ENCODE peak calls at places on chromosomes 11 and 22, in nine cellular contexts. F is prostate gland, Y is GM12891, G is thyroid gland, O is endothelial cell of umbilical vein, K is Peyer's patch, V is sigmoid colon, N is NB4, M is uterus. C is an unnamed sample.

GRCh38 chr22:39242389-39242808 is 2.4 kb downstream of the PDGFB start:
- DNase-seq in F (no peak), Y (no peak), G (peak), O (no peak), K (no peak), V (no peak), N (no peak), M (no peak), C (no peak)

GRCh38 chr11:77171885-77172665 is 44.0 kb downstream of the MYO7A start:
- DNase-seq in F (no peak), Y (no peak), G (no peak), O (no peak), K (no peak), V (no peak), N (no peak), M (no peak), C (no peak)

GRCh38 chr11:102763440-102763839 is 17.0 kb downstream of the MMP10 start:
- DNase-seq in F (no peak), Y (no peak), G (no peak), O (peak), K (no peak), V (no peak), N (no peak), M (no peak), C (no peak)

GRCh38 chr22:17920145-17920605 is 104.2 kb downstream of the MICAL3 start:
- DNase-seq in F (peak), Y (no peak), G (peak), O (peak), K (no peak), V (no peak), N (no peak), M (no peak), C (peak)

GRCh38 chr22:24165673-24166072 is 15.6 kb upstream of the SUSD2 start:
- DNase-seq in F (no peak), Y (no peak), G (no peak), O (no peak), K (no peak), V (no peak), N (no peak), M (no peak), C (no peak)

GRCh38 chr22:32905400-32905799 is 103.9 kb downstream of the TIMP3 start:
- DNase-seq in F (no peak), Y (no peak), G (peak), O (no peak), K (no peak), V (peak), N (no peak), M (no peak), C (peak)

GRCh38 chr11:124405611-124406010 is 6.8 kb upstream of the OR8B3 start:
- DNase-seq in F (no peak), Y (no peak), G (no peak), O (peak), K (no peak), V (no peak), N (no peak), M (no peak), C (no peak)

GRCh38 chr11:115215694-115216615 is 288.3 kb downstream of the CADM1 start:
- DNase-seq in F (no peak), Y (no peak), G (no peak), O (no peak), K (no peak), V (no peak), N (peak), M (no peak), C (peak)

GRCh38 chr22:30429887-30430286 is 4.3 kb downstream of the MTFP1 start:
- DNase-seq in F (no peak), Y (no peak), G (no peak), O (no peak), K (no peak), V (no peak), N (no peak), M (no peak), C (no peak)

GRCh38 chr11:111923351-111923788 is 4.7 kb downstream of the C11orf52 start:
- DNase-seq in F (no peak), Y (no peak), G (no peak), O (peak), K (no peak), V (peak), N (no peak), M (no peak), C (no peak)

GRCh38 chr22:17912942-17913704 is 111.2 kb downstream of the MICAL3 start:
- DNase-seq in F (no peak), Y (no peak), G (no peak), O (no peak), K (no peak), V (peak), N (no peak), M (no peak), C (no peak)

GRCh38 chr22:38271927-38272372 is 860 bp downstream of the TMEM184B start:
- DNase-seq in F (peak), Y (no peak), G (peak), O (no peak), K (peak), V (no peak), N (no peak), M (no peak), C (no peak)

GRCh38 chr11:101390539-101390938 is 193.3 kb downstream of the TRPC6 start:
- DNase-seq in F (no peak), Y (no peak), G (no peak), O (no peak), K (no peak), V (no peak), N (peak), M (no peak), C (no peak)

GRCh38 chr11:6488342-6488741 is 7.0 kb downstream of the TIMM10B start:
- DNase-seq in F (no peak), Y (no peak), G (no peak), O (no peak), K (no peak), V (no peak), N (no peak), M (no peak), C (no peak)

GRCh38 chr11:125777309-125777708 is 1.3 kb downstream of the PATE2 start:
- DNase-seq in F (no peak), Y (no peak), G (no peak), O (peak), K (no peak), V (no peak), N (no peak), M (no peak), C (no peak)

GRCh38 chr11:889261-889660 is 21.3 kb downstream of the CHID1 start:
- DNase-seq in F (no peak), Y (no peak), G (no peak), O (no peak), K (no peak), V (no peak), N (no peak), M (no peak), C (no peak)

GRCh38 chr11:115682901-115683300 is 178.7 kb upstream of the CADM1 start:
- DNase-seq in F (no peak), Y (no peak), G (no peak), O (no peak), K (no peak), V (no peak), N (no peak), M (no peak), C (no peak)

GRCh38 chr11:2094354-2095197 is 44.6 kb downstream of the IGF2 start:
- DNase-seq in F (no peak), Y (no peak), G (no peak), O (no peak), K (no peak), V (peak), N (no peak), M (no peak), C (no peak)

GRCh38 chr22:44196241-44196640 is 15.5 kb downstream of the PARVG start:
- DNase-seq in F (no peak), Y (no peak), G (no peak), O (no peak), K (no peak), V (peak), N (no peak), M (no peak), C (no peak)

GRCh38 chr22:29702025-29702930 is 17.5 kb upstream of the CABP7 start:
- DNase-seq in F (no peak), Y (no peak), G (peak), O (no peak), K (no peak), V (no peak), N (no peak), M (no peak), C (peak)

GRCh38 chr11:75100314-75100713 is 3.6 kb upstream of the OR2AT4 start:
- DNase-seq in F (no peak), Y (peak), G (no peak), O (no peak), K (no peak), V (no peak), N (peak), M (no peak), C (peak)

GRCh38 chr11:73271936-73272679 is at the start of gene P2RY6:
- DNase-seq in F (no peak), Y (no peak), G (no peak), O (no peak), K (no peak), V (peak), N (peak), M (no peak), C (no peak)

GRCh38 chr11:6406370-6406769 is 12.5 kb downstream of the APBB1 start:
- DNase-seq in F (no peak), Y (no peak), G (no peak), O (no peak), K (no peak), V (no peak), N (no peak), M (no peak), C (no peak)

GRCh38 chr11:113874096-113874919 is 1.1 kb downstream of the USP28 start:
- DNase-seq in F (no peak), Y (peak), G (no peak), O (no peak), K (no peak), V (no peak), N (peak), M (no peak), C (peak)

GRCh38 chr22:41909290-41910049 is 5.4 kb downstream of the SHISA8 start:
- DNase-seq in F (no peak), Y (no peak), G (no peak), O (no peak), K (peak), V (no peak), N (no peak), M (no peak), C (no peak)

GRCh38 chr22:41905411-41906202 is 9.3 kb downstream of the SHISA8 start:
- DNase-seq in F (no peak), Y (no peak), G (no peak), O (no peak), K (no peak), V (no peak), N (no peak), M (no peak), C (no peak)

GRCh38 chr22:41906822-41907221 is 8.1 kb downstream of the SHISA8 start:
- DNase-seq in F (no peak), Y (no peak), G (no peak), O (no peak), K (no peak), V (no peak), N (no peak), M (no peak), C (no peak)

GRCh38 chr22:41908409-41909289 is 6.2 kb downstream of the SHISA8 start:
- DNase-seq in F (no peak), Y (no peak), G (no peak), O (no peak), K (peak), V (no peak), N (no peak), M (no peak), C (no peak)

DNA sequence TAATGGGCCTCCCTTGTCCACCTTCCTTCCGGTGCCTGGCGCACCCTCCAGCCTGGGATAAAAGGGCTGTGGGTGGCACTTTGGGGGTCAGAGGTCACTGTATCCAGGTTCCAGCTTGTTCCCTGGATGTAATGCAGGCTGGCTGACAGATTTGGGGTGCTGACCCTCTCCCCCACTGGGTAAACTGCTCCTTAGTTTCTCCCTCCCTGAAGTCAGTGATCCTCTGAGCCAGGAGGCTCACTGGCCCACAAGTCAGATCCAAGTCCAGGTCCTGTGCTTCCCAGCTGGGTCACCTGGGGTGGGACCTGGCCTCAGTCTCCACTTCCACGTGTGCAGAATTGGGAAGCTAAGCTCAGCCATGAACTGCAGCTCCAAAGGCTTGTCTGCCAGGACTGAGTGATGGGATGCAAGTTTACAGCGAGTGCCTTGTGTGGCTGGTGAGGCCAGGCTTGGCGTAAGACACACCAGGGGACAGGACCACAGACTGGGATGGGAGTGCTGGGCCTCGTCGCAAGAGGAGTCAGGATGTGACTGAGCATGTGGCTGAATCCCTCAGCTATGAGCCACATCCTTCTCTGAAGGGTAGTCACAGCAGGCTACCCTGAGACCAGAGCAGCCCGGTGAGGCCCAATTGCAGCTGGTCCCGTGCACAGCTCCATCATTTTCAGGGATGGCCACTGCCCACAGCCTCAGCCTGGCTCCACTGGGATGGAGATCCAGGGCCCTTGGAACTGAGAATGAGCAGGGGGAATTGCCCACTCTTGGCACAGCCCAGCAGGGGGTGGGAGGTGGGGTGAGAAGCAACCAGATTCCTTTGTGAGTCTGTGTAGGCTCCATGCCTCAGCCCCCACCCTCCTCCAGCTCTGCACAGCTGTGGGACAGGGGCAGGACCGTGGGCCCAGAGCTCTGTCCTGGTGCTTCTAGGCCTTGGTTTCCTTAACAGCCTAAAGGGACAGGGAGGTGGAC is 7.2 kb downstream of the SHISA8 start:
- DNase-seq in F (no peak), Y (no peak), G (no peak), O (no peak), K (no peak), V (no peak), N (peak), M (no peak), C (no peak)
- TF ChIP-seq POLR2A in F (no peak), Y (no peak), G (no peak), O (no peak), K (no peak), V (no peak), N (no peak), M (no peak), C (no peak)

GRCh38 chr11:17588721-17589120 is 41.7 kb downstream of the OTOG start:
- DNase-seq in F (no peak), Y (no peak), G (no peak), O (no peak), K (no peak), V (no peak), N (no peak), M (no peak), C (no peak)
- TF ChIP-seq POLR2A in F (no peak), Y (no peak), G (no peak), O (no peak), K (no peak), V (no peak), N (no peak), M (no peak), C (no peak)

DNA sequence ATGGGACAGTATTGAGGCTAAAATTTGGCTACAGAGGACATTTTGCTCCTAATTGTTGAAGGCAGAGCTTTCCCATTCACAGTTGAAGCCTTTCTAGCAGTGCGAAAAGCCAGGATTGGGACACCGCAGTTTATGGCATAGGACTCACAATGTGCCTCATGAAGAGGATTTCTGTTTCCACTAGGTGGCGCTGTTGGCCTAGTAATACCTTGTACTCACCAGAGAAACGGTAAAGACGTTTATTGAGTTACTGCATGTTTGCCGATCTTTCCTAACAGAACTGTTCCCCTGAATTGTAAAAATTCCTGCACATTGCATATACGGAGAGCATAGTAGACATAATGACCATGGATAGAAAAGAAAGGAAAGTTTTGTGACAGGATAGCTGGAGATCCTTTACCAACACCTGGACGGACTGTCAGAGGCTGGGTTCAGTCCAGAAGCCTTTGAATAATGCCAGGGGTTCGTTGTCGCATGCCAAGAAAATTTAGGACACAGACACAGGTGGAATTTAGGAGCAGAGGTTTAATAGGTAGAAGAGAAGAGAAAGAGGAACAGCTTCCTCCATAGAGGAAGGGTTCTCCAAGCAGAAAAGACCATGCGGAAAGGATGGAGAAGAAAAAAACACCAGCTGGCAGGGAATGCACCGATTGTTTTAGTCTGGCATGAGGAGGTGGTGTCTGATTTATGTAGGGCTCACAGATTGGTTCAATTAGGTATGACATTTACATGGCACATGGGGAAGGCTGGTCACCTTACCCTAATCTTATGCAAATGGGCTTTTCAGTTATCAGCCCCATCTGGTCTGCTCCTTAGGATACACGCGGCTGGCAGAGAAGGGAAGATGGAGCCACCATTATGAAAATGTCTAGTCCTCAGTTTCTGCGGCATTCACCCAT is 10.8 kb upstream of the OR51D1 start:
- DNase-seq in F (peak), Y (no peak), G (peak), O (peak), K (no peak), V (peak), N (peak), M (peak), C (peak)
- TF ChIP-seq POLR2A in F (no peak), Y (no peak), G (no peak), O (no peak), K (no peak), V (no peak), N (no peak), M (no peak), C (no peak)

DNA sequence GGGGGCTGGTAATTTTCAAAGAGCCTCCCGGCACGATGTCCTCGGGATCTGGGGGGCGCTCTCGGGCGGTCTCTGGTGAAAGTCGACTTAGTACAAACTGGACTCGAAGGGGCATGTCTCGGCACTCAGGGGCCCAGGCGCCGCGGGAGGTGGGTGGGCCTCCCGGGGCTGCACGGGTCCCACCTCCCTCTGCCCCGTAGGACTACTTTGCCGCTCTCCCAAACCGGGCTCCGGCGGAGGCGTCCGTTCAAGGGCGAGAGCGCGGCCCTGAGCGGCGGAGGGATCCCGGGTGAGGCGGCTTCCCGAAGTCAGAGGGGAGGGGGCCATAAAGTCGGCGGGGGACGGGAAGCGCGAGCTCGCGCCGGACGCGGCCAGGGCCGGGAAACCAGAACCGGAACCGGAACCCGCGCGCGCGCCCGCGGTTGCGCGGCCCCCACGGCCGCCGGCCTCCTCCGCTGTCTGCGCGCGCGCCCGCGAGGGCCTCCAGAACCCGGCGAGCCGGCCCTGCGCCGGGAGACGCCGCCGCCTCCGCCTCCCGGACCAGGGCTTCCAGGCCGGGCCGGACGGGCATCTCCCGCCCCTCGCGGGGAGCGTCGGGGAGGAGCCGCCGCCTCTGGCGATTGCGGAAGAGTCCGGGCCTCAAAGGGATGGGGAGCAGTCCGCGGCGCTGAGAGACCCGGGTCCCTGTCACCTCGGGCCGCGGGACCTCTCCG is at the start of gene ARHGEF12:
- DNase-seq in F (peak), Y (peak), G (peak), O (peak), K (peak), V (peak), N (no peak), M (peak), C (peak)
- TF ChIP-seq POLR2A in F (peak), Y (no peak), G (peak), O (peak), K (peak), V (peak), N (no peak), M (peak), C (peak)

GRCh38 chr22:41576877-41577276 is 12.8 kb downstream of the PMM1 start:
- DNase-seq in F (no peak), Y (peak), G (no peak), O (peak), K (no peak), V (no peak), N (peak), M (peak), C (peak)

GRCh38 chr22:41578114-41578513 is 11.5 kb downstream of the PMM1 start:
- DNase-seq in F (no peak), Y (no peak), G (no peak), O (no peak), K (no peak), V (no peak), N (no peak), M (no peak), C (no peak)

GRCh38 chr22:41573677-41574264 is 13.0 kb downstream of the CSDC2 start:
- DNase-seq in F (no peak), Y (no peak), G (no peak), O (no peak), K (no peak), V (no peak), N (no peak), M (no peak), C (peak)

GRCh38 chr22:41574847-41575381 is 14.1 kb downstream of the CSDC2 start:
- DNase-seq in F (no peak), Y (no peak), G (no peak), O (no peak), K (no peak), V (peak), N (no peak), M (peak), C (peak)

GRCh38 chr22:41575533-41575932 is 14.1 kb downstream of the PMM1 start:
- DNase-seq in F (no peak), Y (no peak), G (no peak), O (no peak), K (no peak), V (no peak), N (no peak), M (no peak), C (no peak)
- TF ChIP-seq POLR2A in F (no peak), Y (no peak), G (no peak), O (no peak), K (no peak), V (no peak), N (no peak), M (no peak), C (no peak)

DNA sequence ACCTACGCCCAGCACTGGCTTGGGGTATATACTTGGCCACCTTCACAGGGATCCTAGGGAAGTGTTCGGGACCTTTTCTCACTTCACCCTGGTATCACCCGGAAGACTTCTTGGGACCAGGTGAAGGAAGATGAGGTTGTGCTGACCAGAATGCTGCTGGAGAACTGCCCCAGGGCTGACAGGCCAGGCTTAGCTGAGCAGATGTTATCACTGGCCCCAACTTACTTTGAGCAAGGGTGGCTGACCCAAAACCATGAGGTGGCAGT is 4.5 kb downstream of the FTH1 start:
- DNase-seq in F (no peak), Y (no peak), G (no peak), O (peak), K (no peak), V (no peak), N (no peak), M (peak), C (peak)
- TF ChIP-seq POLR2A in F (peak), Y (no peak), G (no peak), O (no peak), K (no peak), V (no peak), N (no peak), M (no peak), C (no peak)

C was measured in erythroblast.